ENCODE peak calls at places on chromosomes 16 and 17, in nine cellular contexts. X is GM23338, E is HepG2, S is Panc1, W is HL-60, Z is SK-N-SH, B is K562, K is HCT116, P is GM12878. N is an unnamed sample.

GRCh38 chr17:34750004-34750403 is 170.6 kb downstream of the TMEM132E start:
- DNase-seq in X (no peak), E (no peak), S (no peak), W (no peak), Z (no peak), B (no peak), K (no peak), P (no peak), N (no peak)

GRCh38 chr16:17147942-17148341 is 322.8 kb downstream of the XYLT1 start:
- DNase-seq in X (no peak), E (no peak), S (no peak), W (no peak), Z (no peak), B (no peak), K (no peak), P (no peak), N (no peak)

GRCh38 chr17:72134560-72135399 is 14.0 kb downstream of the SOX9 start:
- DNase-seq in X (no peak), E (no peak), S (no peak), W (no peak), Z (no peak), B (no peak), K (no peak), P (no peak), N (no peak)

GRCh38 chr17:41919840-41920579 is 1.3 kb upstream of the ACLY start:
- DNase-seq in X (peak), E (no peak), S (no peak), W (peak), Z (no peak), B (no peak), K (no peak), P (no peak), N (peak)

GRCh38 chr17:67784364-67785121 is 40.8 kb upstream of the BPTF start:
- DNase-seq in X (no peak), E (no peak), S (no peak), W (no peak), Z (no peak), B (peak), K (no peak), P (no peak), N (no peak)

GRCh38 chr17:81200695-81201580 is 21.8 kb downstream of the CEP131 start:
- DNase-seq in X (peak), E (peak), S (peak), W (peak), Z (peak), B (peak), K (peak), P (no peak), N (peak)

GRCh38 chr16:77564791-77565390 is 130.1 kb upstream of the ADAMTS18 start:
- DNase-seq in X (no peak), E (no peak), S (no peak), W (no peak), Z (no peak), B (no peak), K (no peak), P (no peak), N (no peak)

GRCh38 chr17:50638851-50639767 is 4.4 kb downstream of the ABCC3 start:
- DNase-seq in X (no peak), E (peak), S (peak), W (no peak), Z (peak), B (no peak), K (peak), P (no peak), N (peak)

GRCh38 chr16:81429045-81429521 is 15.5 kb upstream of the CMIP start:
- DNase-seq in X (peak), E (peak), S (no peak), W (no peak), Z (peak), B (peak), K (peak), P (no peak), N (no peak)

GRCh38 chr17:43671075-43671692 is 9.5 kb upstream of the MEOX1 start:
- DNase-seq in X (no peak), E (no peak), S (no peak), W (no peak), Z (no peak), B (no peak), K (no peak), P (peak), N (no peak)

GRCh38 chr17:32516940-32517711 is 30.3 kb downstream of the CDK5R1 start:
- DNase-seq in X (no peak), E (no peak), S (no peak), W (no peak), Z (no peak), B (no peak), K (no peak), P (no peak), N (no peak)

DNA sequence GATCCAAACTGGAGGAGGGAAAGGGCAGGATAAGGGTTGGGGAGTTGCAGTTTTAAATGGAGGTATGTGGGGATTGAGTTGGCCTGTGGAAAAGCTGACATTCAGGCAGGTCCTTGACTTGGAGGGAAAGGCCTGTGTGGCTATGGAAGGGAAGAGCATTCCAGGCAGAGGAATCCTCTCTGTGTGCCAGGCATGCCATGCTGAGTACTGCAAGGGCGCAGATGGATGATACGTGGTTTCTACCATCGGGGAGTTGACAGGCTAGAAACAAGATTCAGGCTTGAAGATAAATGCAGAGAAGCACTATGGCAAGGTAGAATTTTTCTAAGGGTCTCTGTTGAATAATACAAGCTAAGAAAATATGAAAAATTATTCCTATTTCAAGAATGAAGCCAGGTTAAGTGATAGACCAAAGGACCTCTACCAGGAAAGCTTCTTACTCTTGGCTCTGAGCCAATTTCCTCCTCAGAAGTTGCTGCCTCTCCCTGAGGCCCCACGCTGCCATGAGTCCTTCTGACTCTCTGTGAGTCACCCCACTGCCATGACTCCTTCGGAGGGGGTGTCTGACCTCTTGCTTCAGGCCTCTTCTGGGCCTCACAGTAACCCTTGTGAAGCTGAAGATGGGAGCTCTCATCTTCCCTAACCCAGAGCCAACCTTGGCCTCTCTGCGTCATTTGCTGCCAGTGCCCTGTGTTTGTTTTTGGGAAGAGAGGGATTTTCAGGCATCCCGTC is 75.8 kb downstream of the WNT3 start:
- DNase-seq in X (no peak), E (no peak), S (peak), W (no peak), Z (no peak), B (peak), K (peak), P (no peak), N (peak)
- TF ChIP-seq REST in X (no peak), E (no peak), S (no peak), W (no peak), Z (peak), B (no peak), K (no peak), P (no peak), N (no peak)

GRCh38 chr16:4303973-4304372 is 11.9 kb upstream of the GLIS2 start:
- DNase-seq in X (peak), E (no peak), S (no peak), W (no peak), Z (peak), B (no peak), K (no peak), P (no peak), N (no peak)

GRCh38 chr16:4297480-4297879 is 18.4 kb upstream of the GLIS2 start:
- DNase-seq in X (no peak), E (no peak), S (no peak), W (no peak), Z (no peak), B (no peak), K (no peak), P (no peak), N (no peak)

GRCh38 chr16:4298761-4299522 is 16.9 kb upstream of the GLIS2 start:
- DNase-seq in X (peak), E (no peak), S (peak), W (no peak), Z (peak), B (peak), K (peak), P (no peak), N (peak)

GRCh38 chr16:4301177-4301576 is 14.7 kb upstream of the GLIS2 start:
- DNase-seq in X (no peak), E (no peak), S (no peak), W (no peak), Z (no peak), B (no peak), K (no peak), P (no peak), N (no peak)

GRCh38 chr16:4301968-4302367 is 13.9 kb upstream of the GLIS2 start:
- DNase-seq in X (no peak), E (no peak), S (no peak), W (no peak), Z (no peak), B (no peak), K (no peak), P (no peak), N (no peak)
- TF ChIP-seq REST in X (no peak), E (no peak), S (no peak), W (no peak), Z (no peak), B (no peak), K (no peak), P (no peak), N (no peak)

GRCh38 chr16:59612094-59612493 is 878.0 kb upstream of the GOT2 start:
- DNase-seq in X (no peak), E (no peak), S (no peak), W (no peak), Z (no peak), B (no peak), K (no peak), P (no peak), N (no peak)
- TF ChIP-seq REST in X (no peak), E (no peak), S (no peak), W (no peak), Z (no peak), B (no peak), K (no peak), P (no peak), N (no peak)

GRCh38 chr16:49276646-49277385 is 4.8 kb downstream of the CBLN1 start:
- DNase-seq in X (peak), E (no peak), S (no peak), W (no peak), Z (no peak), B (no peak), K (no peak), P (no peak), N (no peak)
- TF ChIP-seq REST in X (no peak), E (no peak), S (no peak), W (no peak), Z (no peak), B (no peak), K (no peak), P (no peak), N (no peak)

GRCh38 chr16:667780-668518 is at the start of gene RHOT2:
- DNase-seq in X (peak), E (peak), S (no peak), W (no peak), Z (peak), B (peak), K (no peak), P (peak), N (peak)
- TF ChIP-seq REST in X (no peak), E (no peak), S (no peak), W (peak), Z (peak), B (peak), K (no peak), P (no peak), N (no peak)

DNA sequence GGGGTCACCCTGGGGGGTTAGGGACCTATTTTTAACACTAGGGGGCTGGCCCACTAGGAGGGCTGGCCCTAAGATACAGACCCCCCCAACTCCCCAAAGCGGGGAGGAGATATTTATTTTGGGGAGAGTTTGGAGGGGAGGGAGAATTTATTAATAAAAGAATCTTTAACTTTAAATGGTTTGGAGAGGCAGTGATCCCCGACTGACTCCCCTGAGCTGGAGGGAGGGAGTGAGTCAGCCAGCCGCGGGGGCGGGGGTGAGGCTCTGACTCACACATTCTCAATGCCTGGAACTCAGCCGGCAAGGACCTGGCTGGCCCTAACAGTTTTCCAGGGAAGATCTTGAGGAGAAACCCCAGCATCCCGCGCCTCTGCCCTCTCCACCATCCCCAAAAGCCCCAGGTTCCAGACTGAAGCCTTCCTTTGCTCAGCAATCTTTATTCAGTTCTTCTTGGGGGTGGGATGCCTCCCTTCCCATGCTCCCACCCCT is 1.5 kb downstream of the HCFC1R1 start:
- DNase-seq in X (peak), E (peak), S (peak), W (no peak), Z (no peak), B (peak), K (peak), P (no peak), N (peak)
- TF ChIP-seq REST in X (no peak), E (no peak), S (no peak), W (no peak), Z (peak), B (no peak), K (no peak), P (no peak), N (no peak)

DNA sequence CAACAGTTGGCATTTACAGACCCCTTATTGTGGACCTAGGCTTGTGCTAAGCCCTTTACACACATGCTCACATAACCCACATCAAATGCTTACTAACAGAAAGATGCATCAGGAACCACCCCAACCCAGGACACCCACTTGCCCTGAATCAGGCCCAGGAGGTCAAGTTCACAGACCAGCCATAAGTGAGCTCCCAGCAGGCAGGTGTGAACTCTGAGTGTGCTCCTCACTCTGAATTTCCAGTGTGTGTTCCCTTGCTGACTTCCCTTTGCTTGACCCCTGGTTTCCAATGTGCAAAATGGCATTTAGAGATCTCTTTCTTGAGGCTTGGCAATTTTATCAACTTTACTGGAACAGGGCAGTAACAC is 87.0 kb downstream of the BMERB1 start:
- DNase-seq in X (no peak), E (no peak), S (no peak), W (no peak), Z (no peak), B (peak), K (no peak), P (no peak), N (no peak)
- TF ChIP-seq REST in X (no peak), E (no peak), S (no peak), W (no peak), Z (no peak), B (no peak), K (no peak), P (no peak), N (no peak)

GRCh38 chr17:5531019-5531418 is 44.7 kb downstream of the MIS12 start:
- DNase-seq in X (no peak), E (no peak), S (no peak), W (no peak), Z (no peak), B (no peak), K (no peak), P (no peak), N (no peak)
- TF ChIP-seq REST in X (no peak), E (no peak), S (no peak), W (no peak), Z (no peak), B (no peak), K (no peak), P (no peak), N (no peak)

GRCh38 chr17:47757416-47757815 is 24.4 kb downstream of the TBX21 start:
- DNase-seq in X (no peak), E (no peak), S (no peak), W (no peak), Z (no peak), B (no peak), K (no peak), P (no peak), N (no peak)
- TF ChIP-seq REST in X (no peak), E (no peak), S (no peak), W (no peak), Z (no peak), B (no peak), K (no peak), P (no peak), N (no peak)

DNA sequence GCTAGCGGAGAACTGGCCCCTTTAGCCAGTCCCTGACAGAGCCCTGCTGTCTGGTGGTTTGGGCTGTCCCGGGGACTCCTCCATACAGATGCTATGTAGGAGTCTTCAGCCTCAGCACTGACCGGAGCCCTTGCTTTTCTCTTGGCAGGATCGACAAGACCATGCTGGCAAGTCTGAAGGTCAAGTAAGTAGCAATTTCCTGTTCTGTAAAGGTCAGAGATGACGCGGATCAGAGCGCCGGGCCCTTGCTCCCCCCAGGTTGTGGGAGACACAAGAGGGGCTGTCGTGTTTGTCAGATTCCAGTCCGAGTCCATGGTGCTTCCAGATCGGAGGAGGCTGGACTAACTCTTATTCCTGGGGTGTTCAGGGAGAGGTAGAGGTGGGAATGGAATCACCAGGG is 4.1 kb downstream of the RAP1GAP2 start:
- DNase-seq in X (no peak), E (no peak), S (no peak), W (no peak), Z (no peak), B (no peak), K (no peak), P (no peak), N (no peak)
- TF ChIP-seq REST in X (no peak), E (no peak), S (no peak), W (no peak), Z (no peak), B (no peak), K (no peak), P (no peak), N (no peak)